ENCODE peak calls at places on chromosomes 4 and X, in seven cellular contexts. A, S, F, K, H, R and P are unnamed samples.
A peak's percentile ranks its signal among the peaks of the same experiment; 100 is the strongest.

GRCh38 chr4:4480685-4481393 is 61.0 kb downstream of the STX18 start:
- DNase-seq in A (peak; percentile 35), S (peak; percentile 5), F (peak; percentile 45), K (peak; percentile 83), H (peak; percentile 51), R (no peak), P (peak; percentile 19)

GRCh38 chr4:5717449-5718158 is 6.6 kb downstream of the EVC start:
- DNase-seq in A (no peak), S (no peak), F (no peak), K (no peak), H (no peak), R (no peak), P (no peak)

GRCh38 chr4:123832173-123833026 is 435.8 kb downstream of the SPRY1 start:
- DNase-seq in A (no peak), S (peak; percentile 93), F (no peak), K (no peak), H (peak; percentile 97), R (no peak), P (peak; percentile 97)

GRCh38 chr4:112978691-112979472 is 70.6 kb upstream of the ANK2 start:
- DNase-seq in A (no peak), S (no peak), F (no peak), K (no peak), H (peak; percentile 20), R (no peak), P (peak; percentile 80)

GRCh38 chr4:184826315-184827266 is 823 bp upstream of the ACSL1 start:
- DNase-seq in A (peak; percentile 76), S (peak; percentile 16), F (no peak), K (no peak), H (no peak), R (peak; percentile 84), P (peak; percentile 15)

GRCh38 chr4:6549890-6550620 is 24.9 kb upstream of the MAN2B2 start:
- DNase-seq in A (no peak), S (no peak), F (no peak), K (no peak), H (no peak), R (no peak), P (no peak)

GRCh38 chrX:44945736-44946135 is 72.7 kb downstream of the KDM6A start:
- DNase-seq in A (no peak), S (no peak), F (no peak), K (no peak), H (no peak), R (no peak), P (peak; percentile 22)

GRCh38 chr4:183430317-183430986 is 14.0 kb upstream of the CDKN2AIP start:
- DNase-seq in A (no peak), S (no peak), F (no peak), K (no peak), H (no peak), R (peak; percentile 68), P (no peak)

GRCh38 chr4:178140326-178140915 is 698.2 kb upstream of the AGA start:
- DNase-seq in A (no peak), S (no peak), F (no peak), K (no peak), H (no peak), R (no peak), P (no peak)

GRCh38 chr4:143270266-143270838 is 66.3 kb upstream of the GAB1 start:
- DNase-seq in A (no peak), S (no peak), F (no peak), K (no peak), H (no peak), R (no peak), P (no peak)

GRCh38 chr4:147057631-147057980 is 111.9 kb upstream of the TTC29 start:
- DNase-seq in A (no peak), S (peak; percentile 49), F (no peak), K (no peak), H (peak; percentile 58), R (no peak), P (peak; percentile 55)

GRCh38 chr4:183402771-183403170 is 41.7 kb upstream of the CDKN2AIP start:
- DNase-seq in A (peak; percentile 8), S (no peak), F (no peak), K (no peak), H (no peak), R (no peak), P (no peak)

GRCh38 chr4:98606879-98607278 is 51.5 kb downstream of the TSPAN5 start:
- DNase-seq in A (no peak), S (no peak), F (no peak), K (no peak), H (no peak), R (no peak), P (no peak)

GRCh38 chr4:100984901-100985300 is 362.4 kb downstream of the PPP3CA start:
- DNase-seq in A (no peak), S (no peak), F (no peak), K (no peak), H (peak; percentile 82), R (no peak), P (peak; percentile 57)

GRCh38 chr4:94726524-94727123 is 31.1 kb upstream of the BMPR1B start:
- DNase-seq in A (no peak), S (no peak), F (no peak), K (no peak), H (no peak), R (no peak), P (no peak)

GRCh38 chr4:95627004-95627403 is 78.2 kb upstream of the UNC5C start:
- DNase-seq in A (no peak), S (no peak), F (no peak), K (no peak), H (no peak), R (no peak), P (no peak)

GRCh38 chr4:52983563-52984303 is 121.6 kb downstream of the RASL11B start:
- DNase-seq in A (peak; percentile 70), S (peak; percentile 63), F (peak; percentile 76), K (no peak), H (peak; percentile 93), R (no peak), P (peak; percentile 72)

GRCh38 chr4:26267087-26267486 is 53.7 kb upstream of the RBPJ start:
- DNase-seq in A (no peak), S (no peak), F (no peak), K (no peak), H (peak; percentile 77), R (no peak), P (no peak)

GRCh38 chrX:140765043-140765784 is 55.7 kb downstream of the LINC00632 start:
- DNase-seq in A (no peak), S (no peak), F (no peak), K (no peak), H (peak; percentile 61), R (no peak), P (peak; percentile 51)